ENCODE peak calls at places on chromosomes 11 and 22, in six cellular contexts. One of them, this sample, is unnamed.

GRCh38 chr11:75760710-75761493 is 7.7 kb upstream of the DGAT2 start:
- DNase-seq in mesenchymal stem cell: peak
- DNase-seq in PC-9: peak
- DNase-seq in K562: no peak
- DNase-seq in neuronal stem cell: no peak
- DNase-seq in IMR-90: peak
- DNase-seq in this sample: no peak

GRCh38 chr22:39462443-39463147 is 5.8 kb downstream of the MGAT3 start:
- DNase-seq in K562: peak
- DNase-seq in PC-9: no peak
- DNase-seq in IMR-90: no peak
- DNase-seq in neuronal stem cell: no peak
- DNase-seq in mesenchymal stem cell: no peak
- DNase-seq in this sample: no peak

GRCh38 chr22:37060801-37061610 is 9.5 kb downstream of the KCTD17 start:
- DNase-seq in IMR-90: no peak
- DNase-seq in neuronal stem cell: no peak
- DNase-seq in mesenchymal stem cell: no peak
- DNase-seq in PC-9: no peak
- DNase-seq in K562: no peak
- DNase-seq in this sample: no peak

GRCh38 chr11:71436861-71437260 is 11.3 kb downstream of the DHCR7 start:
- DNase-seq in IMR-90: no peak
- DNase-seq in neuronal stem cell: no peak
- DNase-seq in K562: no peak
- DNase-seq in mesenchymal stem cell: no peak
- DNase-seq in PC-9: no peak
- DNase-seq in this sample: no peak

GRCh38 chr11:116037851-116038250 is 533.6 kb upstream of the CADM1 start:
- DNase-seq in IMR-90: no peak
- DNase-seq in neuronal stem cell: no peak
- DNase-seq in mesenchymal stem cell: no peak
- DNase-seq in K562: no peak
- DNase-seq in PC-9: no peak
- DNase-seq in this sample: no peak

GRCh38 chr11:9893474-9893873 is 229.6 kb downstream of the SWAP70 start:
- DNase-seq in IMR-90: peak
- DNase-seq in neuronal stem cell: no peak
- DNase-seq in mesenchymal stem cell: no peak
- DNase-seq in PC-9: no peak
- DNase-seq in K562: no peak
- DNase-seq in this sample: no peak

GRCh38 chr11:64585150-64585549 is 5.9 kb upstream of the SLC22A12 start:
- DNase-seq in K562: no peak
- DNase-seq in neuronal stem cell: no peak
- DNase-seq in PC-9: no peak
- DNase-seq in IMR-90: no peak
- DNase-seq in mesenchymal stem cell: no peak
- DNase-seq in this sample: no peak

GRCh38 chr22:22045576-22046335 is 63.2 kb upstream of the TOP3B start:
- DNase-seq in mesenchymal stem cell: no peak
- DNase-seq in neuronal stem cell: no peak
- DNase-seq in PC-9: no peak
- DNase-seq in IMR-90: no peak
- DNase-seq in K562: no peak
- DNase-seq in this sample: no peak

DNA sequence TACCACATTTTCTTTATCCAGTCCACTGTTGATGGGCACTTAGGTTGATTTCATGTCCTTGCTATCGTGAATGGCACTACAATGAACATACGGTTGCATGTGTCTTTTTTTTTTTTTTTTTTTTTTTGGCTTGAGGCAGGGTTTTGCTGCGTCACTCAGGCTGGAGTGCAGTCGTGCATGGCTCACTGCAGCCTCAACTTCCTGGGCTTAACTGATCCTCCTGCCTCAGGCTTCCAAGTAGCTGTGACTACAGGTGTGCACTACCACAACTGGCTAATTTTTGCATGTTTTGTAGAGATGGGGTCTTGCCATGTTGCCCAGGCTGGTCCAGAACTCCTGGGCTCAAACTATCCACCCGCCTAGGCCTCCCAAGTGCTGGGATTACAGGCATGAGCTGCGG is 1.5 kb upstream of the CCDC90B start:
- DNase-seq in neuronal stem cell: no peak
- DNase-seq in IMR-90: no peak
- DNase-seq in K562: no peak
- DNase-seq in mesenchymal stem cell: no peak
- DNase-seq in PC-9: no peak
- DNase-seq in this sample: peak
- H3K4me2 ChIP-seq in neuronal stem cell: no peak
- H3K4me2 ChIP-seq in IMR-90: no peak
- H3K4me2 ChIP-seq in K562: peak
- H3K4me2 ChIP-seq in mesenchymal stem cell: no peak
- H3K4me2 ChIP-seq in PC-9: no peak
- H3K4me2 ChIP-seq in this sample: no peak

DNA sequence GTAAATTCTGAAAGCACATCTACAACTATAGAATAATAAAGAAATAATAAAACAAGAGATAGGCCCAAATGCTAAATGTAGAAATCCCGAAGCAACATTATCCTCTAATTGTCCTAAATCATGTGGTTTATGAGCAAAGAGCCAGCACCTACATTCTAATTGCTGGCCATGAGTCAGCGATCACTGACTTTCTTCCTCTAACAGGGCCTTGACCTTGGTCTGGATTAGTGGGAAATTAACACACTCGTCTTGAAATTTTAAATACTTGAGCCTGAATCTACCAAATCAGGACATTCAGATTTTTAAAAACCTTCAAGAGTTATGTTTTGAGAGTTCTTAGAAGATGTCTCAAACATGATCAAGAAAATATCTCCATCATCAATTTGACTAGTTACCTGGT is 727.6 kb downstream of the METTL15 start:
- DNase-seq in PC-9: no peak
- DNase-seq in neuronal stem cell: no peak
- DNase-seq in K562: no peak
- DNase-seq in IMR-90: peak
- DNase-seq in mesenchymal stem cell: peak
- DNase-seq in this sample: no peak
- H3K4me2 ChIP-seq in PC-9: peak
- H3K4me2 ChIP-seq in neuronal stem cell: no peak
- H3K4me2 ChIP-seq in K562: no peak
- H3K4me2 ChIP-seq in IMR-90: peak
- H3K4me2 ChIP-seq in mesenchymal stem cell: no peak
- H3K4me2 ChIP-seq in this sample: no peak

DNA sequence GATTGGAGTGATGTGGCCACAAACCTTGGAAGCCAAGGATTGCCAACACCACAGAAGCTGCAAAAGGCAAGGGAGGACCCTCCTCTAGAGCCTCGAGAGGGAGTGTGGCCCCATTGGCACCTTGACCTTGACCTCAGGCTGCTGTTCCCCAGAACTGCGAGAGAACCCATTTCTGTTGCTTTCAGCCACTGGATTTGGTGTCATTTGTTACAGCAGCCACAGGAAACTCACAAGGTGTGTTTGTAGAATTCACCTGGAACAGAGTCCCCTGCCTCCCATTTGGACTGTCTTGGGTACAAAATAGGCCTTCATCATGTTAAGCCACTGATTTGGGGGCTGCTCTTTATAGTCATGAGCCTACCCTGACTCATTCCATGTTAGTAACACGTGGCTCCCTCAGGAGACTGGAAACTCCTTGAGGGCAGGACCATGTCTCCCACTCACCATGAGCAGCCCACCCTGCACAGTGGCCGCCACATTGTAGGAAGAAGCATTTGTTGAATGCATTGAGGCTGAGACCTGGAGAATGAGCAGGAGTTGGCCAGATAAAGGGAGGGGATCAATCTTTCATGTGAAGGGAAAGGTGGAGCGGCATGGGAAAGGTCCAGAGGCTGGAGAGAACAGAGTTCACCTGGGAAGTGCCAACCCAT is 8.3 kb downstream of the C11orf86 start:
- DNase-seq in mesenchymal stem cell: no peak
- DNase-seq in IMR-90: no peak
- DNase-seq in neuronal stem cell: no peak
- DNase-seq in K562: no peak
- DNase-seq in PC-9: no peak
- DNase-seq in this sample: no peak
- H3K4me2 ChIP-seq in mesenchymal stem cell: no peak
- H3K4me2 ChIP-seq in IMR-90: no peak
- H3K4me2 ChIP-seq in neuronal stem cell: no peak
- H3K4me2 ChIP-seq in K562: no peak
- H3K4me2 ChIP-seq in PC-9: no peak
- H3K4me2 ChIP-seq in this sample: no peak

DNA sequence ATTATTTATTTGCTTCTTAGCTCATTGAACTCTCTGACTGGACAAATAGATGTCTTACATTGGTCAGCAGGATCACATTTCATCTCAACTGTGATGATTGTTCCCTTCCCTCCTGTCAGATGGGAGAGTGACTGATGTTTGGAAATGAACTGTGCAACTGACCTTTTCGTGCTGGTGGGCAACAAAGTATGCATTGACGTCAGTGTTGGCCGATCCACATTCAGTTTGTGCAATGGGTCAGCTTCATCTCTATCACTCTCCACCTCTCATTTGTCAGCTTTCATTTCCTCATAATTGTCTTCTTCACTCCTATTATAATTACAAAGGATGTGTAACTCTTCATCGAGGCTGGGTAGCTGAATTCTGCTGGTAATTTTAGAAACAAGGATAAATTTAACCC is 71.3 kb downstream of the PPP2R1B start:
- DNase-seq in mesenchymal stem cell: peak
- DNase-seq in neuronal stem cell: no peak
- DNase-seq in PC-9: no peak
- DNase-seq in IMR-90: peak
- DNase-seq in K562: no peak
- DNase-seq in this sample: no peak
- H3K4me2 ChIP-seq in mesenchymal stem cell: no peak
- H3K4me2 ChIP-seq in neuronal stem cell: no peak
- H3K4me2 ChIP-seq in PC-9: no peak
- H3K4me2 ChIP-seq in IMR-90: no peak
- H3K4me2 ChIP-seq in K562: peak
- H3K4me2 ChIP-seq in this sample: no peak

DNA sequence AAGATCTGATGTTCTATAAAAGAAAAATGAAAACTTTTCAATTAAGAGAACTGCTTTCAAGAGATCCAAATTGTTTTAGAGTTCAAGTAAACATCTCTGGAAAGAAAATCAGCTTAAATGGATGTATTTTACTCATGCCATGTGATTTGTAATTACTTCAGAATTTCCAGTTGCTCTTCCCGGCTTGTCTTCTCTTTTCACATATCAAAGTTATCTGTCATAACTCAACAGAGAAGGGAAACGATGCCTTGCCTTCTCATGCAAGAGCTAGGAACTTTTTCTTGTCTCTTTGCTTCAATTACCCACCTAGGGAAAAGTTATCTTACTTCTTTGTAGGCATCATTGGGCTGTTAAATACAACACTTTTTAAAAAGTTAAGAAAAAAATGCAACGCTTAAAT is 255.2 kb upstream of the POU2AF2 start:
- DNase-seq in mesenchymal stem cell: peak
- DNase-seq in PC-9: no peak
- DNase-seq in IMR-90: peak
- DNase-seq in neuronal stem cell: no peak
- DNase-seq in K562: no peak
- DNase-seq in this sample: no peak
- H3K4me2 ChIP-seq in mesenchymal stem cell: no peak
- H3K4me2 ChIP-seq in PC-9: no peak
- H3K4me2 ChIP-seq in IMR-90: peak
- H3K4me2 ChIP-seq in neuronal stem cell: no peak
- H3K4me2 ChIP-seq in K562: no peak
- H3K4me2 ChIP-seq in this sample: no peak

DNA sequence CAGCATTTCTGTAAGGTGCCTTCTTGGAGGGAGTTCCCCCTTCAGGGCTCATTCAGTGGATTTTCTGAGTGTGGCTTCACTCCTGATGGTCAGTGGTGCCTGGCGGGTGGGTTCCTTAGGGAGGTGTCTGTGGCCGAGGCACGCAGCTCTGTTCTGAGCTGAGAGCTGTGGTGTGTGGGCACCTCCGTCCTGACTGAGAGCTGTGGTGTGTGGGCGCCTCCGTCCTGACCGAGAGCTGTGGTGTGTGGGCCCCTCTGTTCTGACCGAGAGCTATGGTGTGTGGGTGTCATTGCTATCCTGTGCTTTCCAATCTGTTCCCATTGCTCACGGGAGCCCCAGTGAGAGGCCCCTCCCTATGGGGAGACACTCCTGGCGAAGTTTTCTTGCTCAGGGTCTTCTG is 39.8 kb downstream of the MUC6 start:
- DNase-seq in neuronal stem cell: no peak
- DNase-seq in K562: no peak
- DNase-seq in PC-9: no peak
- DNase-seq in IMR-90: no peak
- DNase-seq in mesenchymal stem cell: no peak
- DNase-seq in this sample: no peak
- H3K4me2 ChIP-seq in neuronal stem cell: no peak
- H3K4me2 ChIP-seq in K562: no peak
- H3K4me2 ChIP-seq in PC-9: no peak
- H3K4me2 ChIP-seq in IMR-90: no peak
- H3K4me2 ChIP-seq in mesenchymal stem cell: no peak
- H3K4me2 ChIP-seq in this sample: no peak

GRCh38 chr22:20207277-20208025 is 56.6 kb upstream of the CCDC188 start:
- DNase-seq in K562: no peak
- DNase-seq in neuronal stem cell: no peak
- DNase-seq in PC-9: no peak
- DNase-seq in mesenchymal stem cell: no peak
- DNase-seq in IMR-90: no peak
- DNase-seq in this sample: no peak
- H3K4me2 ChIP-seq in K562: peak
- H3K4me2 ChIP-seq in neuronal stem cell: no peak
- H3K4me2 ChIP-seq in PC-9: peak
- H3K4me2 ChIP-seq in mesenchymal stem cell: peak
- H3K4me2 ChIP-seq in IMR-90: peak
- H3K4me2 ChIP-seq in this sample: peak

DNA sequence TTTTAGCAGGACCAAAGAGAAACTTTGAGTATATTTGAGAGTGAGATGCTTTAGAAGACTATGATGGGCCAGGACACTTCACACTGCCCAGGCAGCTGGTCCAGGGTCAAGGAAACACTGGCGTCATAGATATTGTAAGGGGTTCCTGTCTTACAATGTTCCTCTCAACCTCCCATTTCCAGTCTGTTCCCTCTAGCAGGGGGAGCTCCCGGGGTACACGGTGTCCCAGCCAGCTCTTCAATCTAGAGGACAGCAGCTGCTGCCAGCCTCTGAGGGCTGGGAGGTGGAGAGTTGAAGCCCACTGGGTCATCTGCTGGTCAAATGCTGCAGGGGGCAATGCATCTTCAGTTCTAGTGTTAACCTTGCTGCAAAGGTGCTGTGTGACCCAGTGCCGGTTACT is 40.7 kb upstream of the TIMP3 start:
- DNase-seq in K562: no peak
- DNase-seq in neuronal stem cell: no peak
- DNase-seq in mesenchymal stem cell: peak
- DNase-seq in PC-9: no peak
- DNase-seq in IMR-90: no peak
- DNase-seq in this sample: no peak
- H3K4me2 ChIP-seq in K562: no peak
- H3K4me2 ChIP-seq in neuronal stem cell: no peak
- H3K4me2 ChIP-seq in mesenchymal stem cell: no peak
- H3K4me2 ChIP-seq in PC-9: peak
- H3K4me2 ChIP-seq in IMR-90: no peak
- H3K4me2 ChIP-seq in this sample: no peak

This sample was measured in DND-41.